ENCODE peak calls at places on chromosome 7, in ten cellular contexts. One of them, this sample, is unnamed. For H3K4me1, the result is how much of the 10 kb centered on the place peaks cover.

GRCh38 chr7:79507161-79507560 is 53.7 kb upstream of the MAGI2 start:
- DNase-seq in CD4-positive, alpha-beta memory T cell: no peak
- DNase-seq in right cardiac atrium: no peak
- DNase-seq in A549: no peak
- DNase-seq in upper lobe of left lung: no peak
- DNase-seq in astrocyte: no peak
- DNase-seq in adipocyte: no peak
- DNase-seq in left lung: no peak
- DNase-seq in neuronal stem cell: peak
- DNase-seq in BE2C: no peak
- DNase-seq in this sample: no peak

GRCh38 chr7:98870071-98870651 is 347 bp upstream of the TMEM130 start:
- DNase-seq in CD4-positive, alpha-beta memory T cell: peak
- DNase-seq in right cardiac atrium: peak
- DNase-seq in A549: peak
- DNase-seq in upper lobe of left lung: peak
- DNase-seq in astrocyte: peak
- DNase-seq in adipocyte: peak
- DNase-seq in left lung: peak
- DNase-seq in neuronal stem cell: peak
- DNase-seq in BE2C: peak
- DNase-seq in this sample: peak

GRCh38 chr7:47461161-47461560 is 120.8 kb downstream of the TNS3 start:
- DNase-seq in CD4-positive, alpha-beta memory T cell: no peak
- DNase-seq in right cardiac atrium: peak
- DNase-seq in A549: no peak
- DNase-seq in upper lobe of left lung: no peak
- DNase-seq in astrocyte: peak
- DNase-seq in adipocyte: peak
- DNase-seq in left lung: no peak
- DNase-seq in neuronal stem cell: no peak
- DNase-seq in BE2C: no peak
- DNase-seq in this sample: peak

GRCh38 chr7:30027065-30027456 is 559 bp upstream of the FKBP14 start:
- DNase-seq in CD4-positive, alpha-beta memory T cell: peak
- DNase-seq in right cardiac atrium: peak
- DNase-seq in A549: peak
- DNase-seq in upper lobe of left lung: peak
- DNase-seq in astrocyte: peak
- DNase-seq in adipocyte: peak
- DNase-seq in left lung: no peak
- DNase-seq in neuronal stem cell: no peak
- DNase-seq in BE2C: peak
- DNase-seq in this sample: no peak

GRCh38 chr7:37833107-37833817 is 15.1 kb upstream of the NME8 start:
- DNase-seq in CD4-positive, alpha-beta memory T cell: peak
- DNase-seq in right cardiac atrium: peak
- DNase-seq in A549: peak
- DNase-seq in upper lobe of left lung: peak
- DNase-seq in astrocyte: peak
- DNase-seq in adipocyte: peak
- DNase-seq in left lung: peak
- DNase-seq in neuronal stem cell: peak
- DNase-seq in BE2C: peak
- DNase-seq in this sample: peak

GRCh38 chr7:45985902-45986301 is 64.8 kb upstream of the IGFBP3 start:
- DNase-seq in CD4-positive, alpha-beta memory T cell: no peak
- DNase-seq in right cardiac atrium: no peak
- DNase-seq in A549: no peak
- DNase-seq in upper lobe of left lung: no peak
- DNase-seq in astrocyte: peak
- DNase-seq in adipocyte: peak
- DNase-seq in left lung: no peak
- DNase-seq in neuronal stem cell: no peak
- DNase-seq in BE2C: no peak
- DNase-seq in this sample: no peak

GRCh38 chr7:74452748-74453320 is 872 bp upstream of the GTF2IRD1 start:
- DNase-seq in CD4-positive, alpha-beta memory T cell: no peak
- DNase-seq in right cardiac atrium: peak
- DNase-seq in A549: peak
- DNase-seq in upper lobe of left lung: no peak
- DNase-seq in astrocyte: peak
- DNase-seq in adipocyte: peak
- DNase-seq in left lung: no peak
- DNase-seq in neuronal stem cell: no peak
- DNase-seq in BE2C: no peak
- DNase-seq in this sample: no peak

GRCh38 chr7:134669388-134669787 is 22.7 kb downstream of the BPGM start:
- DNase-seq in CD4-positive, alpha-beta memory T cell: no peak
- DNase-seq in right cardiac atrium: no peak
- DNase-seq in A549: no peak
- DNase-seq in upper lobe of left lung: no peak
- DNase-seq in astrocyte: no peak
- DNase-seq in adipocyte: no peak
- DNase-seq in left lung: no peak
- DNase-seq in neuronal stem cell: no peak
- DNase-seq in BE2C: no peak
- DNase-seq in this sample: no peak

GRCh38 chr7:26348987-26349809 is 57.5 kb downstream of the SNX10 start:
- DNase-seq in CD4-positive, alpha-beta memory T cell: no peak
- DNase-seq in right cardiac atrium: no peak
- DNase-seq in A549: no peak
- DNase-seq in upper lobe of left lung: no peak
- DNase-seq in astrocyte: no peak
- DNase-seq in adipocyte: no peak
- DNase-seq in left lung: no peak
- DNase-seq in neuronal stem cell: no peak
- DNase-seq in BE2C: no peak
- DNase-seq in this sample: no peak

GRCh38 chr7:92135100-92135429 is 788 bp upstream of the CYP51A1 start:
- DNase-seq in CD4-positive, alpha-beta memory T cell: no peak
- DNase-seq in right cardiac atrium: no peak
- DNase-seq in A549: no peak
- DNase-seq in upper lobe of left lung: no peak
- DNase-seq in astrocyte: peak
- DNase-seq in adipocyte: peak
- DNase-seq in left lung: no peak
- DNase-seq in neuronal stem cell: no peak
- DNase-seq in BE2C: no peak
- DNase-seq in this sample: no peak

GRCh38 chr7:15159239-15159638 is 256.7 kb upstream of the DGKB start:
- DNase-seq in CD4-positive, alpha-beta memory T cell: no peak
- DNase-seq in right cardiac atrium: no peak
- DNase-seq in A549: no peak
- DNase-seq in upper lobe of left lung: no peak
- DNase-seq in astrocyte: no peak
- DNase-seq in adipocyte: no peak
- DNase-seq in left lung: no peak
- DNase-seq in neuronal stem cell: no peak
- DNase-seq in BE2C: no peak
- DNase-seq in this sample: no peak

GRCh38 chr7:36278767-36279171 is 110.9 kb upstream of the ANLN start:
- DNase-seq in CD4-positive, alpha-beta memory T cell: no peak
- DNase-seq in right cardiac atrium: no peak
- DNase-seq in A549: no peak
- DNase-seq in upper lobe of left lung: no peak
- DNase-seq in astrocyte: peak
- DNase-seq in adipocyte: peak
- DNase-seq in left lung: no peak
- DNase-seq in neuronal stem cell: no peak
- DNase-seq in BE2C: peak
- DNase-seq in this sample: peak

GRCh38 chr7:55574062-55574717 is 1.9 kb upstream of the VOPP1 start:
- DNase-seq in CD4-positive, alpha-beta memory T cell: peak
- DNase-seq in right cardiac atrium: no peak
- DNase-seq in A549: no peak
- DNase-seq in upper lobe of left lung: no peak
- DNase-seq in astrocyte: peak
- DNase-seq in adipocyte: peak
- DNase-seq in left lung: no peak
- DNase-seq in neuronal stem cell: no peak
- DNase-seq in BE2C: no peak
- DNase-seq in this sample: no peak

GRCh38 chr7:54846272-54846671 is 87.3 kb upstream of the SEC61G start:
- DNase-seq in CD4-positive, alpha-beta memory T cell: no peak
- DNase-seq in right cardiac atrium: no peak
- DNase-seq in A549: no peak
- DNase-seq in upper lobe of left lung: no peak
- DNase-seq in astrocyte: peak
- DNase-seq in adipocyte: no peak
- DNase-seq in left lung: no peak
- DNase-seq in neuronal stem cell: no peak
- DNase-seq in BE2C: no peak
- DNase-seq in this sample: no peak

GRCh38 chr7:112255388-112255720 is 48.9 kb downstream of the ZNF277 start:
- DNase-seq in CD4-positive, alpha-beta memory T cell: no peak
- DNase-seq in right cardiac atrium: no peak
- DNase-seq in A549: no peak
- DNase-seq in upper lobe of left lung: no peak
- DNase-seq in astrocyte: peak
- DNase-seq in adipocyte: no peak
- DNase-seq in left lung: no peak
- DNase-seq in neuronal stem cell: no peak
- DNase-seq in BE2C: no peak
- DNase-seq in this sample: no peak

GRCh38 chr7:91941450-91941849 is 788 bp downstream of the AKAP9 start:
- DNase-seq in CD4-positive, alpha-beta memory T cell: peak
- DNase-seq in right cardiac atrium: peak
- DNase-seq in A549: no peak
- DNase-seq in upper lobe of left lung: peak
- DNase-seq in astrocyte: peak
- DNase-seq in adipocyte: peak
- DNase-seq in left lung: no peak
- DNase-seq in neuronal stem cell: peak
- DNase-seq in BE2C: peak
- DNase-seq in this sample: peak

GRCh38 chr7:108294595-108294994 is 161.6 kb downstream of the NRCAM start:
- DNase-seq in CD4-positive, alpha-beta memory T cell: no peak
- DNase-seq in right cardiac atrium: no peak
- DNase-seq in A549: no peak
- DNase-seq in upper lobe of left lung: no peak
- DNase-seq in astrocyte: no peak
- DNase-seq in adipocyte: no peak
- DNase-seq in left lung: no peak
- DNase-seq in neuronal stem cell: no peak
- DNase-seq in BE2C: peak
- DNase-seq in this sample: no peak

GRCh38 chr7:155483245-155483644 is 25.3 kb downstream of the EN2 start:
- DNase-seq in CD4-positive, alpha-beta memory T cell: no peak
- DNase-seq in right cardiac atrium: no peak
- DNase-seq in A549: no peak
- DNase-seq in upper lobe of left lung: no peak
- DNase-seq in astrocyte: no peak
- DNase-seq in adipocyte: no peak
- DNase-seq in left lung: no peak
- DNase-seq in neuronal stem cell: no peak
- DNase-seq in BE2C: no peak
- DNase-seq in this sample: peak

GRCh38 chr7:24591152-24591551 is 17.9 kb downstream of the PALS2 start:
- DNase-seq in CD4-positive, alpha-beta memory T cell: no peak
- DNase-seq in right cardiac atrium: no peak
- DNase-seq in A549: no peak
- DNase-seq in upper lobe of left lung: no peak
- DNase-seq in astrocyte: no peak
- DNase-seq in adipocyte: no peak
- DNase-seq in left lung: no peak
- DNase-seq in neuronal stem cell: no peak
- DNase-seq in BE2C: no peak
- DNase-seq in this sample: no peak

DNA sequence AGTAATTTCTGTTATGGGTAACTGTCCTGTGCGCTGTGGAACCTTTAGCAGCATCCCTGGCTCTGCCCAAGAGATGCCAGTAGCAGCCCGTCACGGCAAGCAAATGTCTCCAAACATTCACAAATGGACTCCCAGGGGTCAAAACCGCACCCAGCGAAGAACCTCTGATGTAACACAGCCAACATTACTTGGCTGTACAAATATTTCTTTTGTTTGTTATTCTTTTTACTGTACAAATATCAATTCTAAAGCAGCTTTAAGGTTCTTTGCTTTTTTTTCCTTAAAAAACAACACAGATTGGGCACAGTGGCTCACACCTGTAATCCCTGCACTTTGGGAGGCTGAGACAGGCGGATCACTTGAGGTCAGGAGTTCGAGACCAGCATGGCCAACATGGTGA is 182.5 kb downstream of the KMT2E start:
- DNase-seq in CD4-positive, alpha-beta memory T cell: no peak
- DNase-seq in right cardiac atrium: peak
- DNase-seq in A549: no peak
- DNase-seq in upper lobe of left lung: no peak
- DNase-seq in astrocyte: peak
- DNase-seq in adipocyte: no peak
- DNase-seq in left lung: no peak
- DNase-seq in neuronal stem cell: no peak
- DNase-seq in BE2C: no peak
- DNase-seq in this sample: no peak
- H3K4me1 ChIP-seq in CD4-positive, alpha-beta memory T cell: under half
- H3K4me1 ChIP-seq in right cardiac atrium: under half
- H3K4me1 ChIP-seq in A549: under half
- H3K4me1 ChIP-seq in upper lobe of left lung: under half
- H3K4me1 ChIP-seq in astrocyte: under half
- H3K4me1 ChIP-seq in adipocyte: under half
- H3K4me1 ChIP-seq in left lung: under half
- H3K4me1 ChIP-seq in neuronal stem cell: under half
- H3K4me1 ChIP-seq in BE2C: under half
- H3K4me1 ChIP-seq in this sample: under half

GRCh38 chr7:5359344-5359743 is 64.3 kb downstream of the TNRC18 start:
- DNase-seq in CD4-positive, alpha-beta memory T cell: no peak
- DNase-seq in right cardiac atrium: no peak
- DNase-seq in A549: no peak
- DNase-seq in upper lobe of left lung: no peak
- DNase-seq in astrocyte: no peak
- DNase-seq in adipocyte: no peak
- DNase-seq in left lung: no peak
- DNase-seq in neuronal stem cell: no peak
- DNase-seq in BE2C: no peak
- DNase-seq in this sample: no peak
- H3K4me3 ChIP-seq in CD4-positive, alpha-beta memory T cell: no peak
- H3K4me3 ChIP-seq in right cardiac atrium: no peak
- H3K4me3 ChIP-seq in A549: no peak
- H3K4me3 ChIP-seq in upper lobe of left lung: no peak
- H3K4me3 ChIP-seq in astrocyte: no peak
- H3K4me3 ChIP-seq in adipocyte: no peak
- H3K4me3 ChIP-seq in left lung: no peak
- H3K4me3 ChIP-seq in neuronal stem cell: no peak
- H3K4me3 ChIP-seq in BE2C: no peak
- H3K4me3 ChIP-seq in this sample: no peak

GRCh38 chr7:7208524-7208923 is 26.2 kb downstream of the C1GALT1 start:
- DNase-seq in CD4-positive, alpha-beta memory T cell: no peak
- DNase-seq in right cardiac atrium: no peak
- DNase-seq in A549: no peak
- DNase-seq in upper lobe of left lung: no peak
- DNase-seq in astrocyte: no peak
- DNase-seq in adipocyte: no peak
- DNase-seq in left lung: no peak
- DNase-seq in neuronal stem cell: no peak
- DNase-seq in BE2C: no peak
- DNase-seq in this sample: no peak
- H3K4me1 ChIP-seq in CD4-positive, alpha-beta memory T cell: under half
- H3K4me1 ChIP-seq in right cardiac atrium: under half
- H3K4me1 ChIP-seq in A549: under half
- H3K4me1 ChIP-seq in upper lobe of left lung: under half
- H3K4me1 ChIP-seq in astrocyte: under half
- H3K4me1 ChIP-seq in adipocyte: under half
- H3K4me1 ChIP-seq in left lung: under half
- H3K4me1 ChIP-seq in neuronal stem cell: under half
- H3K4me1 ChIP-seq in BE2C: under half
- H3K4me1 ChIP-seq in this sample: under half

GRCh38 chr7:73397936-73398335 is 35.6 kb upstream of the FZD9 start:
- DNase-seq in CD4-positive, alpha-beta memory T cell: no peak
- DNase-seq in right cardiac atrium: no peak
- DNase-seq in A549: no peak
- DNase-seq in upper lobe of left lung: no peak
- DNase-seq in astrocyte: no peak
- DNase-seq in adipocyte: no peak
- DNase-seq in left lung: no peak
- DNase-seq in neuronal stem cell: peak
- DNase-seq in BE2C: no peak
- DNase-seq in this sample: no peak
- H3K4me3 ChIP-seq in CD4-positive, alpha-beta memory T cell: no peak
- H3K4me3 ChIP-seq in right cardiac atrium: no peak
- H3K4me3 ChIP-seq in A549: no peak
- H3K4me3 ChIP-seq in upper lobe of left lung: no peak
- H3K4me3 ChIP-seq in astrocyte: no peak
- H3K4me3 ChIP-seq in adipocyte: no peak
- H3K4me3 ChIP-seq in left lung: no peak
- H3K4me3 ChIP-seq in neuronal stem cell: no peak
- H3K4me3 ChIP-seq in BE2C: no peak
- H3K4me3 ChIP-seq in this sample: no peak